ENCODE peak calls at places on chromosomes 13 and 19, in ten cellular contexts. O is right atrium auricular region; L is cardiac muscle cell; N is NCI-H1092 treated with DMSO at 0.1 percent for 48 hours; G is naive thymus-derived CD4-positive, alpha-beta T cell; C is GDM1; U is neural crest cell; Q is CD8-positive, alpha-beta memory T cell; X is AG08395; M is T-helper 1 cell. Y is an unnamed sample.

GRCh38 chr13:26695360-26695705 is 65.3 kb downstream of the GPR12 start:
- DNase-seq in O (no peak), L (no peak), N (no peak), G (no peak), C (no peak), U (no peak), Q (no peak), X (no peak), M (no peak), Y (no peak)

GRCh38 chr19:17073869-17074627 is 1.2 kb downstream of the HAUS8 start:
- DNase-seq in O (no peak), L (no peak), N (peak), G (no peak), C (no peak), U (no peak), Q (no peak), X (no peak), M (peak), Y (no peak)

GRCh38 chr13:34867590-34867989 is 74.5 kb upstream of the NBEA start:
- DNase-seq in O (no peak), L (no peak), N (no peak), G (no peak), C (no peak), U (no peak), Q (no peak), X (no peak), M (no peak), Y (no peak)

GRCh38 chr19:12840091-12841079 is 2.1 kb downstream of the MAST1 start:
- DNase-seq in O (no peak), L (peak), N (no peak), G (no peak), C (peak), U (peak), Q (no peak), X (peak), M (no peak), Y (peak)

GRCh38 chr13:44732503-44733098 is 156.5 kb upstream of the TSC22D1 start:
- DNase-seq in O (no peak), L (peak), N (no peak), G (no peak), C (no peak), U (no peak), Q (no peak), X (no peak), M (no peak), Y (no peak)

GRCh38 chr13:48232420-48233096 is 448 bp upstream of the ITM2B start:
- DNase-seq in O (no peak), L (no peak), N (no peak), G (no peak), C (no peak), U (no peak), Q (no peak), X (no peak), M (no peak), Y (no peak)

GRCh38 chr13:23621316-23621645 is 51.1 kb downstream of the TNFRSF19 start:
- DNase-seq in O (no peak), L (no peak), N (no peak), G (no peak), C (no peak), U (no peak), Q (no peak), X (peak), M (no peak), Y (no peak)

GRCh38 chr19:19652482-19653295 is 9.2 kb upstream of the GMIP start:
- DNase-seq in O (no peak), L (no peak), N (no peak), G (no peak), C (no peak), U (no peak), Q (no peak), X (no peak), M (no peak), Y (peak)

GRCh38 chr13:30584332-30584731 is 33.4 kb upstream of the USPL1 start:
- DNase-seq in O (no peak), L (no peak), N (no peak), G (no peak), C (no peak), U (no peak), Q (no peak), X (no peak), M (no peak), Y (no peak)

GRCh38 chr13:112849500-112849899 is 119.5 kb upstream of the MCF2L start:
- DNase-seq in O (no peak), L (no peak), N (peak), G (no peak), C (no peak), U (no peak), Q (no peak), X (no peak), M (no peak), Y (peak)

GRCh38 chr13:30334663-30335386 is 27.5 kb upstream of the KATNAL1 start:
- DNase-seq in O (no peak), L (peak), N (peak), G (no peak), C (no peak), U (peak), Q (peak), X (no peak), M (no peak), Y (no peak)

GRCh38 chr13:100112186-100112838 is 23.4 kb downstream of the PCCA start:
- DNase-seq in O (no peak), L (no peak), N (no peak), G (no peak), C (no peak), U (no peak), Q (no peak), X (no peak), M (no peak), Y (no peak)

GRCh38 chr19:18208098-18208951 is 4.5 kb upstream of the RAB3A start:
- DNase-seq in O (no peak), L (no peak), N (peak), G (no peak), C (no peak), U (no peak), Q (peak), X (peak), M (peak), Y (peak)

GRCh38 chr13:48251616-48252081 is 18.6 kb downstream of the ITM2B start:
- DNase-seq in O (no peak), L (no peak), N (no peak), G (no peak), C (no peak), U (no peak), Q (no peak), X (peak), M (no peak), Y (no peak)

GRCh38 chr19:807627-808175 is 10.4 kb downstream of the PTBP1 start:
- DNase-seq in O (no peak), L (no peak), N (no peak), G (no peak), C (no peak), U (no peak), Q (no peak), X (no peak), M (no peak), Y (no peak)

GRCh38 chr13:99140831-99141230 is 59.8 kb upstream of the UBAC2 start:
- DNase-seq in O (no peak), L (no peak), N (no peak), G (no peak), C (no peak), U (no peak), Q (no peak), X (no peak), M (no peak), Y (no peak)